ENCODE peak calls at places on chromosome 2, in nine cellular contexts. K, O, C, U, E, Y, W, D and Z are unnamed samples.

GRCh38 chr2:201357216-201357615 is at the start of gene FLACC1:
- DNase-seq in K (peak; percentile 64), O (no peak), C (no peak), U (peak; percentile 65), E (no peak), Y (no peak), W (peak; percentile 42), D (peak; percentile 35), Z (peak; percentile 93)

GRCh38 chr2:116094196-116094595 is 1651.8 kb downstream of the DPP10 start:
- DNase-seq in K (no peak), O (no peak), C (no peak), U (no peak), E (no peak), Y (no peak), W (no peak), D (no peak), Z (no peak)

GRCh38 chr2:182655750-182656149 is 60.3 kb upstream of the DNAJC10 start:
- DNase-seq in K (no peak), O (no peak), C (no peak), U (no peak), E (no peak), Y (no peak), W (no peak), D (no peak), Z (peak; percentile 80)

GRCh38 chr2:54122171-54122935 is 6.9 kb downstream of the ACYP2 start:
- DNase-seq in K (peak; percentile 22), O (no peak), C (no peak), U (no peak), E (no peak), Y (no peak), W (no peak), D (peak; percentile 15), Z (peak; percentile 50)

GRCh38 chr2:127884436-127884835 is 1.3 kb downstream of the AMMECR1L start:
- DNase-seq in K (peak; percentile 56), O (no peak), C (no peak), U (peak; percentile 71), E (no peak), Y (no peak), W (no peak), D (peak; percentile 24), Z (no peak)

GRCh38 chr2:120861576-120862191 is 126.0 kb downstream of the GLI2 start:
- DNase-seq in K (no peak), O (no peak), C (no peak), U (peak; percentile 34), E (no peak), Y (no peak), W (no peak), D (no peak), Z (peak; percentile 72)

GRCh38 chr2:236341721-236342120 is 77.5 kb upstream of the ASB18 start:
- DNase-seq in K (no peak), O (no peak), C (no peak), U (no peak), E (no peak), Y (no peak), W (no peak), D (no peak), Z (no peak)

GRCh38 chr2:128358941-128359731 is 40.5 kb upstream of the HS6ST1 start:
- DNase-seq in K (peak; percentile 3), O (no peak), C (peak; percentile 7), U (no peak), E (no peak), Y (no peak), W (no peak), D (no peak), Z (no peak)

GRCh38 chr2:191218292-191218898 is 26.8 kb upstream of the MYO1B start:
- DNase-seq in K (peak; percentile 32), O (no peak), C (peak; percentile 73), U (peak; percentile 82), E (no peak), Y (peak; percentile 77), W (peak; percentile 35), D (peak; percentile 84), Z (peak; percentile 71)